ENCODE peak calls at places on chromosome 22, in four cellular contexts. One of them, this sample, is unnamed.

GRCh38 chr22:23565288-23565941 is 14.7 kb downstream of the IGLL1 start:
- DNase-seq in IMR-90: no peak
- DNase-seq in H9: peak
- DNase-seq in H1: peak
- DNase-seq in this sample: peak

GRCh38 chr22:23774922-23775436 is 2.3 kb downstream of the MMP11 start:
- DNase-seq in IMR-90: peak
- DNase-seq in H9: no peak
- DNase-seq in H1: no peak
- DNase-seq in this sample: peak

GRCh38 chr22:23704829-23705228 is 14.0 kb downstream of the RGL4 start:
- DNase-seq in IMR-90: no peak
- DNase-seq in H9: no peak
- DNase-seq in H1: no peak
- DNase-seq in this sample: no peak

GRCh38 chr22:19724927-19725661 is 1.8 kb downstream of the GP1BB start:
- DNase-seq in IMR-90: no peak
- DNase-seq in H9: no peak
- DNase-seq in H1: no peak
- DNase-seq in this sample: no peak

GRCh38 chr22:39117585-39118191 is 20.6 kb downstream of the APOBEC3H start:
- DNase-seq in IMR-90: peak
- DNase-seq in H9: peak
- DNase-seq in H1: no peak
- DNase-seq in this sample: peak

GRCh38 chr22:47381240-47381639 is 618.8 kb downstream of the TBC1D22A start:
- DNase-seq in IMR-90: no peak
- DNase-seq in H9: no peak
- DNase-seq in H1: no peak
- DNase-seq in this sample: no peak

GRCh38 chr22:44567846-44568493 is 69.9 kb upstream of the RTL6 start:
- DNase-seq in IMR-90: peak
- DNase-seq in H9: peak
- DNase-seq in H1: no peak
- DNase-seq in this sample: peak

GRCh38 chr22:42086051-42086450 is 4.5 kb downstream of the NDUFA6 start:
- DNase-seq in IMR-90: no peak
- DNase-seq in H9: no peak
- DNase-seq in H1: no peak
- DNase-seq in this sample: no peak

GRCh38 chr22:36999463-36999862 is 19.8 kb downstream of the TST start:
- DNase-seq in IMR-90: no peak
- DNase-seq in H9: peak
- DNase-seq in H1: no peak
- DNase-seq in this sample: peak

GRCh38 chr22:30169002-30169401 is 77.6 kb downstream of the LIF start:
- DNase-seq in IMR-90: no peak
- DNase-seq in H9: no peak
- DNase-seq in H1: no peak
- DNase-seq in this sample: no peak

GRCh38 chr22:19887251-19887985 is 32.7 kb upstream of the GNB1L start:
- DNase-seq in IMR-90: no peak
- DNase-seq in H9: no peak
- DNase-seq in H1: no peak
- DNase-seq in this sample: no peak

GRCh38 chr22:30245985-30246901 is at the start of gene LIF:
- DNase-seq in IMR-90: peak
- DNase-seq in H9: peak
- DNase-seq in H1: peak
- DNase-seq in this sample: peak

GRCh38 chr22:47374273-47374771 is 611.9 kb downstream of the TBC1D22A start:
- DNase-seq in IMR-90: no peak
- DNase-seq in H9: no peak
- DNase-seq in H1: no peak
- DNase-seq in this sample: no peak

GRCh38 chr22:37636186-37636948 is 3.1 kb upstream of the SH3BP1 start:
- DNase-seq in IMR-90: peak
- DNase-seq in H9: no peak
- DNase-seq in H1: no peak
- DNase-seq in this sample: peak

GRCh38 chr22:25702046-25702445 is 39.9 kb upstream of the MYO18B start:
- DNase-seq in IMR-90: peak
- DNase-seq in H9: no peak
- DNase-seq in H1: no peak
- DNase-seq in this sample: no peak

GRCh38 chr22:26642465-26643367 is 14.7 kb upstream of the MIAT start:
- DNase-seq in IMR-90: no peak
- DNase-seq in H9: peak
- DNase-seq in H1: peak
- DNase-seq in this sample: peak

GRCh38 chr22:25853078-25853477 is 111.1 kb downstream of the MYO18B start:
- DNase-seq in IMR-90: no peak
- DNase-seq in H9: no peak
- DNase-seq in H1: no peak
- DNase-seq in this sample: no peak

GRCh38 chr22:44462246-44463015 is 35.6 kb downstream of the RTL6 start:
- DNase-seq in IMR-90: no peak
- DNase-seq in H9: no peak
- DNase-seq in H1: no peak
- DNase-seq in this sample: no peak

GRCh38 chr22:38843716-38844660 is at the start of gene NPTXR:
- DNase-seq in IMR-90: peak
- DNase-seq in H9: peak
- DNase-seq in H1: peak
- DNase-seq in this sample: peak

GRCh38 chr22:31064369-31064768 is 16.7 kb upstream of the SMTN start:
- DNase-seq in IMR-90: no peak
- DNase-seq in H9: no peak
- DNase-seq in H1: no peak
- DNase-seq in this sample: no peak

GRCh38 chr22:19825016-19825339 is 29.7 kb downstream of the GNB1L start:
- DNase-seq in IMR-90: no peak
- DNase-seq in H9: no peak
- DNase-seq in H1: peak
- DNase-seq in this sample: no peak

GRCh38 chr22:38923463-38924196 is 33.8 kb upstream of the APOBEC3A start:
- DNase-seq in IMR-90: peak
- DNase-seq in H9: peak
- DNase-seq in H1: no peak
- DNase-seq in this sample: peak

GRCh38 chr22:40178417-40179409 is 988 bp downstream of the TNRC6B start:
- DNase-seq in IMR-90: peak
- DNase-seq in H9: peak
- DNase-seq in H1: no peak
- DNase-seq in this sample: peak

GRCh38 chr22:29359469-29359868 is 28.9 kb downstream of the AP1B1 start:
- DNase-seq in IMR-90: peak
- DNase-seq in H9: peak
- DNase-seq in H1: peak
- DNase-seq in this sample: peak

GRCh38 chr22:50674606-50675552 is 2.3 kb downstream of the SHANK3 start:
- DNase-seq in IMR-90: no peak
- DNase-seq in H9: peak
- DNase-seq in H1: peak
- DNase-seq in this sample: peak

DNA sequence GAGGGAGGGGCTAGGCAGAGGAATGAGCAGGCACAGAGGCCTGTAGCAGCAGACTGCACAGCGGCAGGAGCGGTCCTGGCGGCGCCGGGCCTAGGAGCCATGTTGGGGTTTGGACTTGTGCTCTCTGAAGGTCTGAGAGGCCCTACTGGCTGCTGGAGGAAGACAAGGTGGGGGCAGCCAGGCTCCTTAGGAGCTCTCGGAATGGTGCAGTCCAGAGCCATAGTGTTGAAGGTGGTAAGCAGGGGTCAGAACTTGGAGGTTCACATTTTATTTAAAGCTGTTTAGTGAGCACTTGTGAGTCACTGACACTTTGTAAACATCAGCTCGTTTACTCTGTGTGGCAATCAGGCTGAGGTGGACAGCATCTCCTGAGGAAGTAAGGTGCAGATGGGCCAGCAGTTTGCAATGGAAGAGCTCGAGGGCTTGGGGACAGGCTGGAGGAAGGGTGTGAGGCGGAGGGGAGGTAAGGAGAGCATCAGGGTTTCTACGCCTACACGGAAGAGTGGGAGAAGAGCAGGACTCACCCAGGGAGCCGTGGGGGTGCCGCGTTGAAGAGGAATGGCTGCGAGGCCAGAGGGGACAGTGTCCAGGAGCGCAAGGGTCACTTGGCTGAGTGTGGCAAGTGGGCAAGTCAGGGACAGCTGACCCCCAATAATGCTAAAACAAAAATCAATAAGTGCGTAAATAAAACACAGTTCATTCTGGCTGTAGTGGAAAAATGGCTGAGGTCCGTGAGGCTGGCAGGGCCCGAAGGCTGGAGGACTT is 10.0 kb upstream of the TMEM191C start:
- DNase-seq in IMR-90: peak
- DNase-seq in H9: peak
- DNase-seq in H1: no peak
- DNase-seq in this sample: no peak
- H3K4me2 ChIP-seq in IMR-90: no peak
- H3K4me2 ChIP-seq in H9: no peak
- H3K4me2 ChIP-seq in H1: no peak
- H3K4me2 ChIP-seq in this sample: no peak

GRCh38 chr22:18115844-18116480 is 5.4 kb downstream of the TUBA8 start:
- DNase-seq in IMR-90: no peak
- DNase-seq in H9: no peak
- DNase-seq in H1: no peak
- DNase-seq in this sample: no peak

GRCh38 chr22:18114495-18114894 is 3.9 kb downstream of the TUBA8 start:
- DNase-seq in IMR-90: no peak
- DNase-seq in H9: no peak
- DNase-seq in H1: no peak
- DNase-seq in this sample: no peak

GRCh38 chr22:18113680-18114394 is 3.2 kb downstream of the TUBA8 start:
- DNase-seq in IMR-90: no peak
- DNase-seq in H9: no peak
- DNase-seq in H1: no peak
- DNase-seq in this sample: no peak

GRCh38 chr22:18116634-18117033 is 6.0 kb downstream of the TUBA8 start:
- DNase-seq in IMR-90: no peak
- DNase-seq in H9: no peak
- DNase-seq in H1: no peak
- DNase-seq in this sample: no peak

DNA sequence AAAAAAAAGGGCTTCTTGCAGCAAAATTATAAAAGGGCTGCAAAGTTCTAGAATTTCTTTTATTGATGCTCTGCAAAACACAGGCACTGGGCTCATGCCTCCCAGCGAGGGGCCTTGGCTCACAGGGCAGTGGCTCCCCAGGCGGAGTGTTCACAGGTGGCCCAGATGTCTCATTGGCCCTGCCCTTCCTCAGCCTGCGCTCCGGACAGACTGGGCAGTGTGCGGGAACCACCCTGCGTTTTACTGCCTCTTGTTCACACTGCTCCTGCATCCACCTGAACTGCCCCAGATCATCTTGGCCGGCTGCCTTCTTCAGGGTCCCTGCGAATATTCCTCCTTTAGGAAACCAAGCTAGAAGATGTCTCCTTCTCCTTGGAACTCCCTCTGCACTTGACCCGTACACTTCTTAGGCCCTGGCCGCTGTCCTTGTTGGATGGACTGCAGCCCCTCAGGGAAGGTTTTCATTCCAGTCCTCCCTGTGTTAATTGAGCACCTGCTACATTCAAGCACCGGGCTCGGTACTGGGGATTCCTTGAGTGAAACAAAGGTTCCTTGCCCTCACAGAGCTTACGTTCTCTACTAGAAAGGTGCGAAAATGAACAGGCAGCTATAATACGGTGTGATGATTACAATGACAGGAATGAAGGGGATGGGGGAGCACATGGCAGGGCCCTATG is 4.5 kb downstream of the TUBA8 start:
- DNase-seq in IMR-90: no peak
- DNase-seq in H9: no peak
- DNase-seq in H1: no peak
- DNase-seq in this sample: no peak
- H4K8ac ChIP-seq in IMR-90: no peak
- H4K8ac ChIP-seq in H9: no peak
- H4K8ac ChIP-seq in H1: no peak
- H4K8ac ChIP-seq in this sample: no peak

DNA sequence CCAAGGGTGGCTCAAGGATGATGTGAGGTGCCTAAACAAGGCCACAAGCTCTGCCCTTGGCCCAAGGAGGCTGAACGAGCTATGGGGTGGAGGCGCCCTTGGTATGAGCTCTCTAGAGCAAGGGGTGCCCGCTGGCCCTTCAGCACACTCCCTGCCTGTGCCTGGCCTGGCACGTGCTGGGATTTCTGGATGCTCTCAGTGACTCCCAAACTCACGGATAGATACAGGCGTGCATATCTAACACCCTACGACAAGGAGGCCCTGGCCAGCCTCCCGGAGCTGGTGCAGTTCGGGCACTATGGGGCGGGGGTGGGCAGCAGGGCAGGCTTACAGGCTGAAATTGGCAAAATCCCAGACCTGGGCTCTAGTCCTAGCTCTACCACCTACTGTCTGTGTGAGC is 30.6 kb downstream of the SCUBE1 start:
- DNase-seq in IMR-90: no peak
- DNase-seq in H9: no peak
- DNase-seq in H1: no peak
- DNase-seq in this sample: no peak
- H3K56ac ChIP-seq in IMR-90: no peak
- H3K56ac ChIP-seq in H9: no peak
- H3K56ac ChIP-seq in H1: no peak
- H3K56ac ChIP-seq in this sample: no peak

DNA sequence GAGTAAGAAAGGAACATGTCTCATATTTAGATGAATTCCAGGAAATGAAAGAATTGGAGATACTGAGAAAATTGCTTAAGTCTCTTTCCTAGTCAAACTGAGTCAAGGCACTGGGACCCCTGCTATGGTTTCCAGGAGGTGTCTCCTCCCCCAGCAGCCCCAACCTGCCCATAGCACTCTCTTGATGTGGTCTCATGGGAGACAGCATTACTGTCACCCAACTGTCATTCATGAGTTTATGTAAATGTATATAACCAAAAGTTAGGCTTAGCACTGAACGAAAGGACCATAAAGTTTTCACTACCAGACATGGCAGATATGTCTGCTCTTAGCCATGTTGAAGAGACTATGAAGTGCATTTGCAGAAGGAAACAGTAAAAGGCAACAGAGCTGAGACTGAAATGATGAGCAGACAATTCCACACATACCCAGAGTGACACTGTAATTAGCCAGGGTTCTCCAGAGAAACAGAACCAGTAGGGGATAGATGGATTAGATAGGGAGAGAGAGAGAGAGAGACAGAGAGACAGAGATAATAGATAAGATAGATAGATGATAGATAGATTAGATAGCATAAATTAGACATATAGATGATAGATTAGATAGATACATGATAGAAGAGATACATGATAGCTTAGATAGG is 328.1 kb downstream of the BRD1 start:
- DNase-seq in IMR-90: no peak
- DNase-seq in H9: no peak
- DNase-seq in H1: no peak
- DNase-seq in this sample: peak
- H3K4me2 ChIP-seq in IMR-90: no peak
- H3K4me2 ChIP-seq in H9: no peak
- H3K4me2 ChIP-seq in H1: no peak
- H3K4me2 ChIP-seq in this sample: no peak

This sample was measured in mesendoderm.